ENCODE peak calls at places on chromosome 18, in five cellular contexts. R, L, K, J and W are unnamed samples.

GRCh38 chr18:22324191-22325131 is 93.3 kb downstream of the CTAGE1 start:
- DNase-seq in R (peak), L (peak), K (no peak), J (peak), W (no peak)

GRCh38 chr18:45554070-45554767 is 61.1 kb upstream of the SLC14A2 start:
- DNase-seq in R (no peak), L (peak), K (no peak), J (no peak), W (no peak)

GRCh38 chr18:10745232-10745631 is 219.4 kb downstream of the NAPG start:
- DNase-seq in R (no peak), L (no peak), K (no peak), J (no peak), W (no peak)

GRCh38 chr18:21703241-21703820 is 1.2 kb downstream of the ABHD3 start:
- DNase-seq in R (no peak), L (no peak), K (no peak), J (peak), W (no peak)

GRCh38 chr18:12015697-12016062 is 34.4 kb downstream of the IMPA2 start:
- DNase-seq in R (no peak), L (peak), K (no peak), J (peak), W (no peak)

GRCh38 chr18:46676162-46676830 is 19.3 kb upstream of the LOXHD1 start:
- DNase-seq in R (no peak), L (no peak), K (peak), J (no peak), W (no peak)

GRCh38 chr18:41814651-41815050 is 140.4 kb upstream of the PIK3C3 start:
- DNase-seq in R (no peak), L (no peak), K (no peak), J (no peak), W (no peak)

GRCh38 chr18:28167835-28168349 is 9.0 kb downstream of the CDH2 start:
- DNase-seq in R (no peak), L (no peak), K (no peak), J (no peak), W (no peak)

GRCh38 chr18:9971313-9971920 is 57.6 kb downstream of the VAPA start:
- DNase-seq in R (peak), L (peak), K (peak), J (peak), W (peak)

GRCh38 chr18:59926131-59926530 is 26.3 kb downstream of the PMAIP1 start:
- DNase-seq in R (no peak), L (no peak), K (no peak), J (no peak), W (no peak)

GRCh38 chr18:3782901-3783300 is 332.9 kb downstream of the TGIF1 start:
- DNase-seq in R (no peak), L (no peak), K (no peak), J (no peak), W (no peak)

GRCh38 chr18:48940854-48941531 is 9.8 kb downstream of the SMAD7 start:
- DNase-seq in R (no peak), L (no peak), K (no peak), J (no peak), W (no peak)

GRCh38 chr18:75309564-75309963 is 99.0 kb downstream of the TSHZ1 start:
- DNase-seq in R (no peak), L (no peak), K (no peak), J (no peak), W (no peak)

GRCh38 chr18:37521500-37522465 is 43.8 kb downstream of the CELF4 start:
- DNase-seq in R (no peak), L (no peak), K (no peak), J (no peak), W (no peak)

GRCh38 chr18:48167901-48168300 is 237.4 kb upstream of the SMAD2 start:
- DNase-seq in R (no peak), L (peak), K (no peak), J (no peak), W (no peak)

GRCh38 chr18:25164837-25165791 is 186.9 kb downstream of the ZNF521 start:
- DNase-seq in R (no peak), L (no peak), K (no peak), J (peak), W (peak)

GRCh38 chr18:23631746-23632145 is 31.0 kb downstream of the ANKRD29 start:
- DNase-seq in R (no peak), L (no peak), K (no peak), J (peak), W (no peak)

GRCh38 chr18:2337552-2338141 is 233.7 kb downstream of the METTL4 start:
- DNase-seq in R (peak), L (no peak), K (peak), J (peak), W (peak)

GRCh38 chr18:44601447-44601846 is 79.2 kb upstream of the SETBP1 start:
- DNase-seq in R (no peak), L (no peak), K (peak), J (peak), W (peak)

GRCh38 chr18:76336241-76336640 is 158.8 kb downstream of the ZNF516 start:
- DNase-seq in R (no peak), L (no peak), K (no peak), J (no peak), W (no peak)

GRCh38 chr18:57029761-57030160 is 117.1 kb upstream of the BOD1L2 start:
- DNase-seq in R (no peak), L (no peak), K (peak), J (peak), W (no peak)

GRCh38 chr18:42458226-42458625 is 503.2 kb downstream of the PIK3C3 start:
- DNase-seq in R (no peak), L (no peak), K (no peak), J (no peak), W (no peak)

GRCh38 chr18:7164610-7165009 is 47.0 kb upstream of the LAMA1 start:
- DNase-seq in R (no peak), L (no peak), K (peak), J (no peak), W (no peak)

GRCh38 chr18:73688851-73689659 is 458.6 kb downstream of the FBXO15 start:
- DNase-seq in R (no peak), L (no peak), K (no peak), J (peak), W (no peak)

GRCh38 chr18:3230401-3231334 is 10.9 kb upstream of the MYOM1 start:
- DNase-seq in R (no peak), L (no peak), K (peak), J (no peak), W (no peak)

GRCh38 chr18:48639772-48640432 is 101.1 kb downstream of the CTIF start:
- DNase-seq in R (no peak), L (no peak), K (no peak), J (no peak), W (no peak)

GRCh38 chr18:5456577-5457466 is 87.0 kb downstream of the EPB41L3 start:
- DNase-seq in R (no peak), L (no peak), K (no peak), J (no peak), W (no peak)

GRCh38 chr18:7116832-7117389 is 686 bp downstream of the LAMA1 start:
- DNase-seq in R (no peak), L (peak), K (no peak), J (no peak), W (no peak)

GRCh38 chr18:59691996-59692395 is 5.2 kb downstream of the CCBE1 start:
- DNase-seq in R (no peak), L (no peak), K (no peak), J (no peak), W (no peak)

GRCh38 chr18:46071894-46072867 is at the start of gene PSTPIP2:
- DNase-seq in R (peak), L (peak), K (no peak), J (no peak), W (no peak)

GRCh38 chr18:80129672-80130367 is 20.8 kb downstream of the ADNP2 start:
- DNase-seq in R (no peak), L (no peak), K (no peak), J (no peak), W (no peak)

GRCh38 chr18:73232933-73233332 is 365.1 kb upstream of the NETO1 start:
- DNase-seq in R (no peak), L (no peak), K (no peak), J (no peak), W (no peak)

GRCh38 chr18:26545335-26545734 is 3.0 kb downstream of the KCTD1 start:
- DNase-seq in R (no peak), L (no peak), K (no peak), J (no peak), W (no peak)
- H3K4me3 ChIP-seq in R (no peak), L (no peak), K (peak), J (peak), W (peak)

GRCh38 chr18:476368-476767 is 24.1 kb downstream of the COLEC12 start:
- DNase-seq in R (no peak), L (no peak), K (no peak), J (no peak), W (no peak)
- TF ChIP-seq CTCF in R (no peak), L (no peak), K (no peak), J (no peak), W (no peak)

GRCh38 chr18:36126668-36127067 is 2.5 kb downstream of the SLC39A6 start:
- DNase-seq in R (no peak), L (no peak), K (no peak), J (no peak), W (no peak)
- H3K4me3 ChIP-seq in R (no peak), L (no peak), K (no peak), J (no peak), W (no peak)

GRCh38 chr18:62396967-62397366 is 71.9 kb downstream of the TNFRSF11A start:
- DNase-seq in R (no peak), L (no peak), K (no peak), J (no peak), W (no peak)

GRCh38 chr18:62398291-62398690 is 73.2 kb downstream of the TNFRSF11A start:
- DNase-seq in R (no peak), L (no peak), K (no peak), J (no peak), W (no peak)

GRCh38 chr18:62399306-62399705 is 74.2 kb downstream of the TNFRSF11A start:
- DNase-seq in R (peak), L (no peak), K (no peak), J (no peak), W (no peak)

GRCh38 chr18:62394001-62394763 is 69.1 kb downstream of the TNFRSF11A start:
- DNase-seq in R (no peak), L (no peak), K (no peak), J (no peak), W (no peak)

DNA sequence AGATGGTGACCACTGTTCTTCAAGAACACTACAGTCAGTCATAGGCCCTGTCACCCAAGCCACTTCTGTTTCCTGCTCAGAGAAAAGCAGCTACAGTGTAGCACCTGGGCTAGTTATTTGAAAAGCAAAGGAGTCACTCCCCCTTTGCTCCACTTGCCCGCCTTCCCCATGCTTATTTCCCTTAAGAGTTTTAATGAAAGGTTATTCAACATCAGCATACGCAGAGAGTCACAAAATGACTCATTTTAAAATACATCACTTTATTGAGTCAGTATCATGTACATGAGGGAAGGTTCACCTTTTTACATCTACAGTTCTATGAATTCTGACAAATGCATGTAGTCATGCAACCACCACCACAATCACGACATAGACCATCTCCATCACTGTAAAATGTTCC is 71.3 kb downstream of the TNFRSF11A start:
- DNase-seq in R (no peak), L (no peak), K (no peak), J (peak), W (no peak)
- TF ChIP-seq CTCF in R (no peak), L (no peak), K (no peak), J (no peak), W (no peak)

GRCh38 chr18:35161934-35162333 is 78.9 kb upstream of the ZNF397 start:
- DNase-seq in R (no peak), L (no peak), K (no peak), J (no peak), W (no peak)

GRCh38 chr18:35155403-35156117 is 85.3 kb upstream of the ZNF397 start:
- DNase-seq in R (no peak), L (no peak), K (no peak), J (no peak), W (no peak)

GRCh38 chr18:35162995-35163394 is 77.8 kb upstream of the ZNF397 start:
- DNase-seq in R (no peak), L (no peak), K (no peak), J (peak), W (no peak)

GRCh38 chr18:35159782-35160181 is 81.1 kb upstream of the ZNF397 start:
- DNase-seq in R (no peak), L (no peak), K (no peak), J (peak), W (no peak)

GRCh38 chr18:35158728-35159443 is 81.9 kb upstream of the ZNF397 start:
- DNase-seq in R (no peak), L (no peak), K (no peak), J (peak), W (no peak)
- H3K4me3 ChIP-seq in R (no peak), L (no peak), K (no peak), J (no peak), W (no peak)

GRCh38 chr18:13835202-13835601 is 11.3 kb downstream of the MC5R start:
- DNase-seq in R (no peak), L (no peak), K (no peak), J (no peak), W (no peak)

GRCh38 chr18:13836559-13836958 is 12.6 kb downstream of the MC5R start:
- DNase-seq in R (no peak), L (no peak), K (no peak), J (no peak), W (no peak)

GRCh38 chr18:13834501-13835015 is 10.6 kb downstream of the MC5R start:
- DNase-seq in R (no peak), L (no peak), K (no peak), J (no peak), W (no peak)

GRCh38 chr18:13826209-13826608 is 2.3 kb downstream of the MC5R start:
- DNase-seq in R (no peak), L (no peak), K (no peak), J (no peak), W (no peak)

GRCh38 chr18:13831864-13832508 is 8.0 kb downstream of the MC5R start:
- DNase-seq in R (no peak), L (no peak), K (peak), J (peak), W (no peak)
- TF ChIP-seq CTCF in R (no peak), L (no peak), K (no peak), J (no peak), W (no peak)